ENCODE peak calls at places on chromosome 22, in seven cellular contexts. F, Z, S, I, O, L and D are unnamed samples.
A peak's percentile ranks its signal among the peaks of the same experiment; 100 is the strongest.

GRCh38 chr22:29260031-29260560 is 7.7 kb downstream of the RHBDD3 start:
- DNase-seq in L (no peak), S (no peak), Z (no peak), I (no peak), O (peak; percentile 51), F (no peak), D (no peak)

GRCh38 chr22:44085743-44086741 is 61.9 kb downstream of the PARVB start:
- DNase-seq in I (no peak), O (no peak), L (no peak), F (no peak), Z (no peak), S (peak; percentile 57), D (peak; percentile 48)

GRCh38 chr22:23263651-23264555 is 83.6 kb downstream of the BCR start:
- DNase-seq in S (no peak), L (peak; percentile 41), O (no peak), Z (no peak), F (peak; percentile 85), I (peak; percentile 65), D (no peak)

GRCh38 chr22:19494001-19494560 is 14.4 kb downstream of the CDC45 start:
- DNase-seq in F (no peak), I (no peak), S (no peak), O (no peak), Z (no peak), L (no peak), D (no peak)

GRCh38 chr22:39220450-39220849 is 24.3 kb downstream of the PDGFB start:
- DNase-seq in I (no peak), S (no peak), Z (no peak), O (no peak), F (peak; percentile 20), L (no peak), D (no peak)

GRCh38 chr22:19879996-19880785 is 25.5 kb upstream of the GNB1L start:
- DNase-seq in L (no peak), Z (peak; percentile 10), S (no peak), O (no peak), F (no peak), I (no peak), D (no peak)

GRCh38 chr22:49780281-49780991 is 47.2 kb downstream of the BRD1 start:
- DNase-seq in S (no peak), O (no peak), F (no peak), L (no peak), Z (no peak), I (no peak), D (no peak)

GRCh38 chr22:32684148-32684821 is 117.2 kb upstream of the TIMP3 start:
- DNase-seq in I (no peak), L (no peak), S (no peak), Z (no peak), F (no peak), O (no peak), D (no peak)

GRCh38 chr22:31036671-31037550 is 44.2 kb upstream of the SMTN start:
- DNase-seq in S (no peak), I (no peak), F (peak; percentile 19), O (no peak), Z (no peak), L (no peak), D (peak; percentile 39)

GRCh38 chr22:47064416-47064815 is 302.0 kb downstream of the TBC1D22A start:
- DNase-seq in I (no peak), O (no peak), S (no peak), L (no peak), F (no peak), Z (no peak), D (no peak)

GRCh38 chr22:28711820-28712777 is 29.5 kb downstream of the CHEK2 start:
- DNase-seq in O (no peak), L (no peak), F (no peak), S (peak; percentile 28), I (no peak), Z (no peak), D (peak; percentile 19)

GRCh38 chr22:36456459-36456835 is 25.0 kb downstream of the TXN2 start:
- DNase-seq in O (no peak), F (no peak), I (no peak), Z (no peak), S (no peak), L (no peak), D (no peak)

GRCh38 chr22:31556627-31557203 is 60.4 kb downstream of the SFI1 start:
- DNase-seq in S (peak; percentile 18), F (no peak), I (no peak), O (no peak), L (no peak), Z (no peak), D (no peak)

GRCh38 chr22:19136915-19137314 is 5.8 kb downstream of the TSSK2 start:
- DNase-seq in I (no peak), O (no peak), F (no peak), L (no peak), S (no peak), Z (no peak), D (no peak)

GRCh38 chr22:23670378-23671295 is 20.2 kb upstream of the RGL4 start:
- DNase-seq in Z (no peak), S (no peak), L (no peak), I (no peak), F (no peak), O (peak; percentile 38), D (no peak)